ENCODE peak calls at places on chromosomes 7 and 10, in seven cellular contexts. P is fibroblast of lung, D is A549, L is AG04450, Y is fibroblast of mammary gland, A is right lobe of liver, W is foreskin fibroblast. Z is an unnamed sample.

GRCh38 chr7:139992353-139993054 is 70.2 kb downstream of the PARP12 start:
- DNase-seq in L (no peak), Y (no peak), P (no peak), D (no peak), W (no peak), A (no peak), Z (no peak)

GRCh38 chr7:117810642-117811512 is 62.4 kb downstream of the CTTNBP2 start:
- DNase-seq in A (no peak), P (peak; percentile 79), L (no peak), Y (no peak), D (no peak), W (no peak), Z (no peak)

GRCh38 chr7:953547-954327 is 743 bp downstream of the ADAP1 start:
- DNase-seq in A (peak; percentile 77), Y (no peak), D (peak; percentile 64), P (peak; percentile 26), L (no peak), W (no peak), Z (no peak)

GRCh38 chr10:123703195-123703790 is 37.1 kb downstream of the GPR26 start:
- DNase-seq in W (no peak), L (no peak), A (no peak), D (no peak), P (no peak), Y (no peak), Z (no peak)

GRCh38 chr10:19652750-19653149 is 163.5 kb upstream of the PLXDC2 start:
- DNase-seq in P (no peak), L (no peak), W (no peak), Y (peak; percentile 11), D (no peak), A (no peak), Z (no peak)

GRCh38 chr10:124138883-124139348 is 45.5 kb upstream of the CHST15 start:
- DNase-seq in W (no peak), A (no peak), Y (no peak), D (no peak), P (no peak), L (no peak), Z (no peak)

GRCh38 chr7:5532520-5533335 is 109.1 kb upstream of the TNRC18 start:
- DNase-seq in L (no peak), D (peak; percentile 45), W (no peak), P (no peak), A (peak; percentile 83), Y (no peak), Z (no peak)

GRCh38 chr7:45912972-45913371 is 8.1 kb downstream of the IGFBP3 start:
- DNase-seq in P (no peak), D (no peak), Y (no peak), L (no peak), A (no peak), W (no peak), Z (no peak)

GRCh38 chr10:49791100-49791499 is 29.0 kb upstream of the OGDHL start:
- DNase-seq in W (no peak), Y (no peak), P (no peak), L (no peak), A (no peak), D (no peak), Z (no peak)

GRCh38 chr7:116810267-116811116 is 51.9 kb upstream of the CAPZA2 start:
- DNase-seq in A (no peak), W (peak; percentile 75), L (no peak), Y (peak; percentile 29), D (peak; percentile 64), P (no peak), Z (no peak)

GRCh38 chr7:157897686-157898085 is 560.9 kb downstream of the DNAJB6 start:
- DNase-seq in P (no peak), L (no peak), D (no peak), A (no peak), W (no peak), Y (no peak), Z (no peak)

GRCh38 chr7:107815254-107815882 is 12.3 kb upstream of the SLC26A3 start:
- DNase-seq in A (no peak), W (no peak), Y (peak; percentile 3), P (no peak), L (no peak), D (no peak), Z (no peak)

GRCh38 chr10:73494213-73494612 is 1.6 kb downstream of the PPP3CB start:
- DNase-seq in A (no peak), W (no peak), P (no peak), L (no peak), Y (no peak), D (no peak), Z (no peak)

GRCh38 chr7:118858651-118859149 is 634.2 kb downstream of the ANKRD7 start:
- DNase-seq in D (no peak), A (peak; percentile 50), L (no peak), P (no peak), Y (no peak), W (no peak), Z (no peak)

GRCh38 chr7:44391171-44391570 is 65.8 kb upstream of the CAMK2B start:
- DNase-seq in D (no peak), P (no peak), W (no peak), A (no peak), L (no peak), Y (no peak), Z (no peak)

GRCh38 chr10:49761789-49762565 is at the start of gene OGDHL:
- DNase-seq in D (peak; percentile 33), W (peak; percentile 34), A (peak; percentile 84), Y (peak; percentile 26), P (peak; percentile 40), L (no peak), Z (no peak)

GRCh38 chr7:143299840-143300239 is 11.7 kb downstream of the CASP2 start:
- DNase-seq in L (no peak), Y (peak; percentile 12), D (peak; percentile 47), W (no peak), P (peak; percentile 12), A (peak; percentile 71), Z (no peak)

GRCh38 chr7:100691676-100692577 is 2.1 kb downstream of the GIGYF1 start:
- DNase-seq in L (no peak), P (peak; percentile 50), Y (peak; percentile 70), A (peak; percentile 83), W (peak; percentile 59), D (peak; percentile 74), Z (no peak)

GRCh38 chr10:77500754-77501151 is 136.9 kb downstream of the KCNMA1 start:
- DNase-seq in Y (peak; percentile 22), L (no peak), W (no peak), D (no peak), P (peak; percentile 88), A (no peak), Z (no peak)

GRCh38 chr7:988426-988911 is 5.5 kb downstream of the CYP2W1 start:
- DNase-seq in A (no peak), L (no peak), D (no peak), W (no peak), P (peak; percentile 39), Y (peak; percentile 18), Z (no peak)

GRCh38 chr7:157438121-157439025 is 101.6 kb downstream of the DNAJB6 start:
- DNase-seq in Y (no peak), P (no peak), L (no peak), D (no peak), A (no peak), W (no peak), Z (no peak)

DNA sequence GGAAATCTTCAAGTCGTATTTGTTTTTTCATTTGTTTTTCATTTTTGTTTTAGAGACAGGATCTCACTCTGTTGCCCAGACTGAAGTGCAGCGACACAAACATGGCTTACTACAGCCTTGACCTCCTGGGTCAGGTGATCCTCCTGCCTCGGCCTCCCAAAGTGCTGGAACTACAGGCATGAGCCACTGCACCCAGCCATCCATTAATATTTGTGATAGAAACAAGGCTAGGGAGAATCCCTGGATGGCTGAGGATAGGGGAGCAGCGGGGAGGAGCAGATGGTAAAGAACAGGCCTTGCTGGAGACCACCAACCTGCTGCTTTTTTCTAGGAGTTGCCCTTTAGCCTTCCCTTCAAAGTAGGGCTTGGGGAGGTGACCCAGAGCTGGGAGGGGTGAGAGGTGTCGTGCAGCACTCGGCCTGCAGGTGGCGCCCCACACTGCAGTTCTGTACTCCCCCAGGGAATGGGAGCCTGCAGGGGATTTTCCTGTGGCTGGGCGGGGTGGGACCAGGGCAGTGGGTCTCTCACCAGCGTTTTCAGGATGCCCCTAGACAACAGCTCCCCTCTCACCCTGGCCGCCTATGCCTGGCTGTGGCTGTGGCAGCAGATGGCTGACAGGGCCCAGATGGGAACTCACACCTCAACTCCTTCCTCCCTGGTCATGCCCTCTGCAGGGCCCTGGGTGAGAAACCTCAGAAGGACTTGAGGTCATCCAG is 12.6 kb upstream of the CDH23 start:
- DNase-seq in D (peak; percentile 58), P (peak; percentile 10), L (no peak), W (peak; percentile 27), A (peak; percentile 80), Y (peak; percentile 30), Z (no peak)
- H3K4me3 ChIP-seq in D (no peak overlapping the region), P (no peak overlapping the region), L (no peak overlapping the region), W (no peak overlapping the region), A (no peak overlapping the region), Y (no peak overlapping the region), Z (no peak overlapping the region)

GRCh38 chr10:4515711-4516110 is 310.3 kb upstream of the AKR1E2 start:
- DNase-seq in A (no peak), Y (no peak), D (no peak), P (no peak), L (no peak), W (no peak), Z (no peak)

GRCh38 chr10:4511559-4511958 is 314.4 kb upstream of the AKR1E2 start:
- DNase-seq in D (no peak), Y (peak; percentile 77), W (no peak), P (no peak), A (no peak), L (no peak), Z (no peak)

GRCh38 chr10:4512557-4513286 is 313.3 kb upstream of the AKR1E2 start:
- DNase-seq in Y (peak; percentile 92), P (peak; percentile 59), D (peak; percentile 75), L (peak; percentile 49), W (peak; percentile 79), A (no peak), Z (peak; percentile 17)

GRCh38 chr10:4509405-4509804 is 316.6 kb upstream of the AKR1E2 start:
- DNase-seq in W (no peak), P (no peak), L (no peak), A (no peak), D (no peak), Y (no peak), Z (no peak)

GRCh38 chr10:4514445-4515108 is 311.4 kb upstream of the AKR1E2 start:
- DNase-seq in L (no peak), A (no peak), Y (peak; percentile 76), P (no peak), W (no peak), D (no peak), Z (no peak)
- H3K4me3 ChIP-seq in L (no peak overlapping the region), A (no peak overlapping the region), Y (no peak overlapping the region), P (no peak overlapping the region), W (no peak overlapping the region), D (no peak overlapping the region), Z (no peak overlapping the region)

GRCh38 chr10:69406302-69406811 is 10.4 kb downstream of the TACR2 start:
- DNase-seq in D (no peak), W (no peak), A (peak; percentile 47), P (no peak), L (no peak), Y (no peak), Z (no peak)
- H3K4me3 ChIP-seq in D (no peak overlapping the region), W (no peak overlapping the region), A (no peak overlapping the region), P (no peak overlapping the region), L (no peak overlapping the region), Y (no peak overlapping the region), Z (no peak overlapping the region)

DNA sequence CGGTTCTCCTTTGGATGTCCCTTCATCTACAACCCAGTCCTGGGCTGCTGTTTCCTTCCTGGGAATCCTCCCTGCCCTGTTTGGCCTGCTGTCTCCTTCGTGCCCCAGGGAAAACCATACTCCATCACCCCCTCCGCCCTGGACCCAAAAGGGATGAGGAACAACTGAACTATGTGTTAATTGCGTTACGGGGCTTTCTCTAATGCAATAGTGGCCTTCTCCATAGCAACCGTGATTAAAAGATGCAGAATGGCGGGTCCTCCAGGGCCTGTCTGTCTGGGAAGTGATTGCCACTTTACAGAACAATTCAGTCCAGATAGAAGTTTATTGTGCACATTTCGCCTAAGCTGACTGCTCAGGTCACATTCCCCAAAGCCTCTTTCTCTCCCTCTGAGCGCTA is 112.0 kb upstream of the FGFR2 start:
- DNase-seq in P (peak; percentile 34), A (no peak), W (no peak), Y (peak; percentile 33), L (no peak), D (no peak), Z (no peak)
- H3K4me3 ChIP-seq in P (no peak overlapping the region), A (no peak overlapping the region), W (no peak overlapping the region), Y (no peak overlapping the region), L (no peak overlapping the region), D (no peak overlapping the region), Z (no peak overlapping the region)